ENCODE peak calls at places on chromosomes 13 and 19, in five cellular contexts. X, Q, D, F and B are unnamed samples.

GRCh38 chr13:50842246-50842645 is 1.2 kb downstream of the DLEU7 start:
- DNase-seq in F (no peak), D (no peak), X (no peak), Q (no peak), B (no peak)

GRCh38 chr19:43765109-43765876 is 10.5 kb upstream of the SMG9 start:
- DNase-seq in D (peak; percentile 71), Q (peak; percentile 99), X (peak; percentile 83), F (peak; percentile 92), B (peak; percentile 98)

GRCh38 chr19:44747739-44748425 is 626 bp upstream of the BCL3 start:
- DNase-seq in X (peak; percentile 91), F (no peak), Q (peak; percentile 87), D (peak; percentile 49), B (peak; percentile 46)

GRCh38 chr13:21011378-21011777 is 50.0 kb downstream of the LATS2 start:
- DNase-seq in X (no peak), D (no peak), F (no peak), Q (no peak), B (no peak)

GRCh38 chr19:34678085-34678412 is 571 bp downstream of the ZNF302 start:
- DNase-seq in Q (no peak), D (no peak), F (no peak), X (no peak), B (no peak)

GRCh38 chr19:15293751-15294505 is 38.4 kb downstream of the BRD4 start:
- DNase-seq in X (peak; percentile 29), D (no peak), Q (peak; percentile 49), F (no peak), B (no peak)

GRCh38 chr13:18921063-18921462 is 260.6 kb downstream of the TUBA3C start:
- DNase-seq in D (no peak), Q (no peak), F (no peak), X (no peak), B (no peak)

GRCh38 chr13:80955487-80955886 is 614.6 kb upstream of the SPRY2 start:
- DNase-seq in X (no peak), Q (no peak), F (no peak), D (no peak), B (no peak)

GRCh38 chr19:40691421-40692211 is 1.2 kb upstream of the NUMBL start:
- DNase-seq in X (peak; percentile 81), F (no peak), Q (no peak), D (no peak), B (no peak)

GRCh38 chr13:112443191-112444000 is 67.2 kb downstream of the SPACA7 start:
- DNase-seq in F (no peak), D (no peak), Q (no peak), X (peak; percentile 57), B (no peak)

GRCh38 chr13:47399599-47399998 is 502.7 kb upstream of the HTR2A start:
- DNase-seq in D (no peak), F (no peak), Q (no peak), X (no peak), B (no peak)

GRCh38 chr19:28488006-28488405 is 724.9 kb downstream of the UQCRFS1 start:
- DNase-seq in X (peak; percentile 17), D (no peak), F (no peak), Q (no peak), B (no peak)

GRCh38 chr19:4744451-4745170 is 21.0 kb upstream of the DPP9 start:
- DNase-seq in F (peak; percentile 70), X (no peak), Q (peak; percentile 94), D (no peak), B (peak; percentile 84)

GRCh38 chr13:41040584-41041334 is 20.6 kb upstream of the WBP4 start:
- DNase-seq in F (no peak), X (no peak), D (no peak), Q (no peak), B (no peak)

GRCh38 chr13:44649118-44649455 is 73.0 kb upstream of the TSC22D1 start:
- DNase-seq in X (no peak), F (no peak), D (no peak), Q (no peak), B (no peak)

GRCh38 chr13:28052945-28053344 is 47.4 kb downstream of the FLT3 start:
- DNase-seq in X (no peak), D (no peak), Q (no peak), F (no peak), B (no peak)

GRCh38 chr19:5680437-5681368 is at the start of the genes HSD11B1L and MICOS13:
- DNase-seq in X (peak; percentile 100), Q (peak; percentile 99), F (peak; percentile 96), D (peak; percentile 95), B (peak; percentile 98)

GRCh38 chr13:57045816-57046691 is 94.7 kb upstream of the PRR20A start:
- DNase-seq in D (no peak), X (no peak), Q (peak; percentile 12), F (no peak), B (no peak)

GRCh38 chr13:50323440-50324070 is 308.3 kb downstream of the KCNRG start:
- DNase-seq in Q (peak; percentile 55), X (no peak), D (no peak), F (peak; percentile 75), B (peak; percentile 77)

GRCh38 chr13:79659161-79659560 is 178.2 kb downstream of the NDFIP2 start:
- DNase-seq in X (no peak), D (no peak), F (no peak), Q (no peak), B (no peak)

GRCh38 chr19:12574036-12574435 is 22.8 kb upstream of the ZNF564 start:
- DNase-seq in Q (no peak), D (peak; percentile 76), F (no peak), X (peak; percentile 80), B (no peak)

GRCh38 chr19:807627-808175 is 10.4 kb downstream of the PTBP1 start:
- DNase-seq in Q (no peak), D (peak; percentile 44), F (no peak), X (no peak), B (no peak)

GRCh38 chr19:4436231-4436630 is 21.4 kb downstream of the UBXN6 start:
- DNase-seq in Q (no peak), F (no peak), X (no peak), D (no peak), B (no peak)

GRCh38 chr19:662207-662961 is 630 bp downstream of the RNF126 start:
- DNase-seq in Q (peak; percentile 64), X (peak; percentile 96), D (peak; percentile 87), F (no peak), B (no peak)

GRCh38 chr13:59906413-59907027 is 257.2 kb downstream of the DIAPH3 start:
- DNase-seq in X (no peak), Q (peak; percentile 43), F (no peak), D (no peak), B (peak; percentile 45)
- TF ChIP-seq CTCF in X (peak; percentile 20), Q (peak; percentile 50), F (peak; percentile 76), D (no peak), B (peak; percentile 81)

GRCh38 chr13:99600318-99600717 is 99.0 kb downstream of the TM9SF2 start:
- DNase-seq in D (no peak), Q (no peak), F (no peak), X (no peak), B (no peak)
- TF ChIP-seq CTCF in D (no peak), Q (no peak), F (peak; percentile 6), X (no peak), B (peak; percentile 16)

DNA sequence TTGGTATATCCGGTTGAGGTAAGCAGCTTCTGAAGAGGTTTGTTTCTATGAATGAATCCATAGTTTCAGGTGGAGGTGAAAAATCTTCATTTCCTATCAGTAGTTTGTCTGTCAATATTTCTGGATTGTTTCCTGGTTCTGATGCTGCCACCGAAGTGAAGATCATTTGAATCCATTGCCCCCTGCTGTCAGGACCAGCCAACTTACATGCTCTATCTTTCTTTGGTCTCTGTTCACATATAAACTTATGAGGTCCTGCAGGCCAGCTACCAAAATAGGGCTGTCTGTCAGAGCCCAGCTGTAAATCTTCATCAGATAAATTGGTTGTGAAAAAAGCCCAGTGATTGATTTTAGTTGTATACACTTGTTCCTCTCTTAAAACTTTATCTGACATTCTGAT is 15.2 kb upstream of the N4BP2L1 start:
- DNase-seq in X (no peak), F (no peak), Q (peak; percentile 36), D (peak; percentile 56), B (no peak)
- TF ChIP-seq CTCF in X (peak; percentile 43), F (peak; percentile 16), Q (peak; percentile 13), D (peak; percentile 72), B (peak; percentile 58)

DNA sequence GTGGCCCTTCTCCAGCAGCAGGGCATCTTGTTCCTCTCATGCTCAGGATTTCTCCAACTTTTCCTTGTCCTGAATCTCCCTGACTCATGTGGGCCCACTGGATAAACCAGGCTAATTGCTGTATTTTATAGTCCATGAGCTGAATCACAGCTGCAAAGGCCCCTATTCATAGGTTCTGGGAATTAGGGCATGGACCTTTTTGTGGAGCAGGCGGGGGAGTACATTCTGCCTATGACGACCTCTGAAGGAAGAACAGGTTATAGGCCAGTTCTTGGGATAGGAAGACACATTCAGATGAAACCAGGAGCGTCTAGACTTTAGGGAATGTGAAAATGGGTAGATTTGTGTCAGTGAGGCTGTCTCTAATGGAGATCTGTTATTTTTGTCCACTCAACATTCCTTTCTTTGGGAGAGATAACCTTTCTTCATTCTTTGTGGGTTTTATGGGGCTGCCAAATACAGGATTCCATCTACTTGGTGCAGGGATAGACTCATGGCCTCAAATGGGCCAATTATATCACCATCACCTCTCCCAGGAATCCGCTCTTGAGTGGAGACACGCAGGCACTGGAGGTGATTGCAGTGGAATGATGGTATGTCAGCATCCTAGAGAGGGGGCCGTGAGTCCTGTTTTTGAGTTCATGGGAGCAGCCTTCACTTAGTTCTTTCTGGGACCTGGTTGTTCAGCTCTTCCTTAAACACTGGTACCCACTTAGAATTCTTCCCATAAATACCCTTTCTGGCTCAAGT is 45.1 kb upstream of the CNMD start:
- DNase-seq in Q (no peak), F (no peak), X (no peak), D (no peak), B (no peak)
- TF ChIP-seq CTCF in Q (no peak), F (no peak), X (no peak), D (no peak), B (no peak)

DNA sequence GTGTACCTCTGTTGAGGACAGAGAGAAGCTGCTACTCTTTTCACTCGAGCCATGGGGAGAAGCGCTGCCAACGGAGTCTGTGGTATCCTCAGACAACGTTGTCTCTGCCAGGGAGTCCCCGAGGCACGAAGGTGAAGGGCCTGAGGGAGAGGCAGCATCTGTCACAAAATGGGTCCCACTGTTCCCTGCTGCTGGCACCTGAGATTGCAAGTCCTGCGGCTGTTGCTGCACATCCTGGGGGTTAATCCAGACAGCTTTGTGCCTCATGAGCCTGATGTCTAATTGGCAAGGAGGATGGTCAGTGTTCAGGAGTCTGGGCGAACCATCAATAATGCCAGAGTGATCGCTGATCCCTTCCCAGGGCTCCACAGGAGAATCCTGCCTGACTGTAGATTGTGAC is 15.0 kb downstream of the RUBCNL start:
- DNase-seq in F (no peak), Q (no peak), D (no peak), X (no peak), B (no peak)
- TF ChIP-seq CTCF in F (no peak), Q (no peak), D (no peak), X (no peak), B (no peak)